ENCODE peak calls at places on chromosome 22, in seven cellular contexts. I is HTR-8/SVneo, C is right cardiac atrium, J is lower leg skin, H is iPS-NIHi11, D is NCI-H1694 treated with DMSO at 0.1 percent for 48 hours, A is caudate nucleus. X is an unnamed sample.

GRCh38 chr22:24407278-24407665 is 20.1 kb upstream of the ADORA2A start:
- DNase-seq in I (no peak), C (no peak), J (peak), H (no peak), D (no peak), A (no peak), X (no peak)

GRCh38 chr22:23163665-23164064 is 16.6 kb upstream of the BCR start:
- DNase-seq in I (no peak), C (peak), J (peak), H (no peak), D (peak), A (peak), X (peak)

GRCh38 chr22:28909375-28909774 is 26.0 kb downstream of the ZNRF3 start:
- DNase-seq in I (no peak), C (no peak), J (peak), H (no peak), D (no peak), A (no peak), X (no peak)

GRCh38 chr22:50209893-50210292 is 9.1 kb downstream of the SELENOO start:
- DNase-seq in I (peak), C (peak), J (no peak), H (peak), D (peak), A (peak), X (peak)

GRCh38 chr22:48793949-48794348 is 1033.7 kb downstream of the BRD1 start:
- DNase-seq in I (no peak), C (no peak), J (no peak), H (no peak), D (no peak), A (no peak), X (no peak)

GRCh38 chr22:23270212-23270733 is 90.0 kb downstream of the BCR start:
- DNase-seq in I (no peak), C (no peak), J (no peak), H (peak), D (no peak), A (peak), X (peak)

GRCh38 chr22:44807915-44808690 is 55.7 kb downstream of the ARHGAP8 start:
- DNase-seq in I (no peak), C (no peak), J (no peak), H (peak), D (no peak), A (no peak), X (no peak)

GRCh38 chr22:32700186-32700882 is 101.2 kb upstream of the TIMP3 start:
- DNase-seq in I (no peak), C (peak), J (no peak), H (no peak), D (no peak), A (no peak), X (no peak)

GRCh38 chr22:20565079-20565734 is 57.8 kb downstream of the MED15 start:
- DNase-seq in I (no peak), C (no peak), J (no peak), H (no peak), D (no peak), A (no peak), X (no peak)

GRCh38 chr22:45812910-45813309 is 141.3 kb downstream of the ATXN10 start:
- DNase-seq in I (no peak), C (no peak), J (no peak), H (no peak), D (no peak), A (no peak), X (no peak)